ENCODE peak calls at places on chromosome 13, in seven cellular contexts. P is GM23338, I is hepatocyte, B is GM23248, T is HCT116, F is neural progenitor cell, Q is MM.1S. L is an unnamed sample.

GRCh38 chr13:43284162-43284561 is 260.8 kb downstream of the DNAJC15 start:
- DNase-seq in I (no peak), F (no peak), B (peak), P (no peak), T (no peak), Q (no peak), L (peak)

GRCh38 chr13:107824636-107825035 is 390.7 kb downstream of the LIG4 start:
- DNase-seq in T (no peak), Q (no peak), F (no peak), B (no peak), P (no peak), I (no peak), L (no peak)

GRCh38 chr13:112702341-112702982 is 12.6 kb downstream of the ATP11A start:
- DNase-seq in F (no peak), B (no peak), I (no peak), P (no peak), Q (no peak), T (no peak), L (no peak)

GRCh38 chr13:26132756-26133155 is 80.9 kb upstream of the SHISA2 start:
- DNase-seq in I (no peak), F (peak), B (peak), T (no peak), P (peak), Q (no peak), L (peak)

GRCh38 chr13:99418663-99419140 is 82.6 kb upstream of the TM9SF2 start:
- DNase-seq in Q (no peak), I (no peak), B (no peak), F (no peak), T (no peak), P (no peak), L (no peak)

GRCh38 chr13:40562975-40563349 is 103.5 kb downstream of the FOXO1 start:
- DNase-seq in Q (no peak), F (no peak), B (no peak), T (no peak), P (no peak), I (no peak), L (no peak)

GRCh38 chr13:47033216-47033615 is 136.4 kb upstream of the HTR2A start:
- DNase-seq in I (no peak), T (no peak), B (peak), P (no peak), Q (no peak), F (no peak), L (peak)

GRCh38 chr13:95714142-95714832 is 37.3 kb downstream of the DNAJC3 start:
- DNase-seq in P (no peak), Q (peak), T (no peak), F (no peak), B (peak), I (peak), L (peak)

GRCh38 chr13:94674609-94675348 is 37.6 kb downstream of the SOX21 start:
- DNase-seq in I (peak), F (peak), T (peak), P (peak), Q (peak), B (peak), L (peak)

GRCh38 chr13:99565478-99566124 is 64.3 kb downstream of the TM9SF2 start:
- DNase-seq in T (no peak), Q (no peak), I (no peak), B (no peak), F (no peak), P (peak), L (no peak)

GRCh38 chr13:40438022-40438692 is 228.3 kb downstream of the FOXO1 start:
- DNase-seq in B (peak), T (no peak), P (no peak), I (no peak), F (no peak), Q (no peak), L (no peak)

GRCh38 chr13:101881593-101881992 is 429.1 kb downstream of the ITGBL1 start:
- DNase-seq in P (no peak), T (no peak), I (no peak), Q (no peak), F (no peak), B (no peak), L (no peak)

GRCh38 chr13:70107125-70107497 is 515 bp upstream of the ATXN8OS start:
- DNase-seq in P (no peak), B (no peak), F (peak), Q (no peak), T (no peak), I (no peak), L (no peak)

GRCh38 chr13:97328222-97328790 is 105.7 kb upstream of the RAP2A start:
- DNase-seq in B (peak), I (no peak), Q (no peak), T (no peak), P (peak), F (peak), L (no peak)

GRCh38 chr13:21546372-21546771 is 57.6 kb downstream of the MICU2 start:
- DNase-seq in B (peak), P (no peak), I (no peak), T (no peak), F (no peak), Q (no peak), L (no peak)

GRCh38 chr13:35534343-35534742 is 57.9 kb upstream of the MAB21L1 start:
- DNase-seq in T (no peak), I (no peak), F (peak), B (no peak), Q (no peak), P (peak), L (no peak)

GRCh38 chr13:20002766-20003165 is 44.2 kb downstream of the ZMYM2 start:
- DNase-seq in I (no peak), B (no peak), F (no peak), T (no peak), Q (no peak), P (no peak), L (no peak)

GRCh38 chr13:40536443-40537113 is 129.9 kb downstream of the FOXO1 start:
- DNase-seq in T (no peak), B (no peak), I (peak), F (no peak), P (no peak), Q (no peak), L (peak)

GRCh38 chr13:107585466-107585865 is 629.9 kb downstream of the LIG4 start:
- DNase-seq in F (no peak), I (no peak), P (no peak), T (no peak), Q (no peak), B (peak), L (no peak)

GRCh38 chr13:79631260-79631659 is 150.3 kb downstream of the NDFIP2 start:
- DNase-seq in I (peak), P (peak), B (peak), T (peak), Q (no peak), F (no peak), L (peak)

GRCh38 chr13:102141625-102142472 is 260.0 kb downstream of the FGF14 start:
- DNase-seq in B (peak), I (peak), P (peak), T (no peak), Q (peak), F (peak), L (peak)

GRCh38 chr13:79782541-79783216 is 301.7 kb downstream of the NDFIP2 start:
- DNase-seq in B (no peak), F (peak), T (no peak), P (peak), I (peak), Q (no peak), L (no peak)

GRCh38 chr13:100491164-100491847 is 97.3 kb downstream of the GGACT start:
- DNase-seq in B (no peak), F (no peak), T (no peak), P (no peak), Q (no peak), I (no peak), L (no peak)

GRCh38 chr13:77415253-77416127 is 88.6 kb upstream of the MYCBP2 start:
- DNase-seq in P (no peak), B (no peak), Q (no peak), F (no peak), I (no peak), T (no peak), L (no peak)

GRCh38 chr13:99218969-99219368 is 18.3 kb downstream of the UBAC2 start:
- DNase-seq in B (no peak), I (no peak), F (no peak), T (no peak), Q (no peak), P (no peak), L (no peak)

GRCh38 chr13:114066956-114067355 is 65.5 kb downstream of the RASA3 start:
- DNase-seq in P (no peak), I (no peak), Q (no peak), F (no peak), T (no peak), B (no peak), L (no peak)

GRCh38 chr13:113137656-113138292 is 15.2 kb downstream of the F10 start:
- DNase-seq in F (peak), T (no peak), P (no peak), I (no peak), Q (no peak), B (no peak), L (no peak)

GRCh38 chr13:109160887-109161669 is 531.7 kb downstream of the MYO16 start:
- DNase-seq in B (no peak), F (no peak), I (no peak), T (no peak), P (no peak), Q (no peak), L (peak)

GRCh38 chr13:39394811-39395685 is 207.9 kb downstream of the LHFPL6 start:
- DNase-seq in B (no peak), F (no peak), I (no peak), Q (no peak), P (no peak), T (no peak), L (no peak)

GRCh38 chr13:103349664-103350063 is 283.4 kb upstream of the SLC10A2 start:
- DNase-seq in F (no peak), Q (no peak), T (no peak), B (no peak), P (no peak), I (no peak), L (no peak)

GRCh38 chr13:64075543-64076271 is 2660.1 kb upstream of the PCDH20 start:
- DNase-seq in P (no peak), Q (no peak), T (no peak), B (no peak), I (no peak), F (no peak), L (no peak)

GRCh38 chr13:33205804-33206221 is 79.7 kb downstream of the STARD13 start:
- DNase-seq in T (no peak), Q (peak), I (no peak), F (peak), B (no peak), P (peak), L (no peak)
- H3K27ac ChIP-seq in T (no peak), Q (no peak), I (peak), F (no peak), B (peak), P (no peak), L (no peak)

GRCh38 chr13:51862965-51863364 is 1.2 kb downstream of the CCDC70 start:
- DNase-seq in T (no peak), B (no peak), P (no peak), F (no peak), Q (no peak), I (no peak), L (no peak)
- TF ChIP-seq EZH2phosphoT487 in T (no peak), B (no peak), P (no peak), F (no peak), Q (no peak), I (no peak), L (no peak)

DNA sequence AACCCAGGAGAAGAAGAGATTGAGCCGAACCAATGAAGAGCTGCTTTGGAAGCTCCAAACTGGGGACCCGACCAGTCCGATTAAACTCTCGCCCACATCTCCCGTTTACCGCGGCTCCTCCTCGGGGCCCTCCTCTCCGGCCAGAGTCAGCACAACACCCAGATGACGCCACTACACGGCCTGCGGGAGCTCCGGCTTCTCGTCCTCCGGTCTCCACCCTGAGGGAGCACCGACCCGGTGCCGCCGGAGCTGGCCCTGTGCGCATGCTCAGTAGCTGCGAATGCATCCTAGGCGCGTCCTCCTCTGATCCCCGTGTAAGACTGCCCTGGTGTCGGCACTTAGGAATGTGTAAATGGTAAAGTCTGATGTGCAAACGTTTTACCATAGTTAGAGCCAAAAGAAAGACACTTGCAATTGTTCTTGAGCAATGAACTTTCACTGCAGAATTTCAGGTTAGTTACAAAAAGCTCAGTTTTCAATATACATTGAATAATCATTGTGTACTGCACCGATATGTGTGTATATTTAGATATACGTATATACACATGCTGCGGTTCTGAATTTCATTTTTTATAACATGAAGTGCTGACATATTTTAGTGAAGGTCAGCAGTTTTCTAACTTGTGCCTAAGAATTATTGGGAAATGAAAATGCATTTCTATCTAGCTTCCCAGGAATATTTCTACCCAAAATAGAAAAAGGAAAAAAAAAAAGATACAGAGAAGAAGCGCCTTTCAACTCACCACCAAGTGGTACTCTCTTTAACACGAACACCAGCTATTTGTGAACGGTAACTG is 92.2 kb downstream of the SLC7A1 start:
- DNase-seq in I (peak), B (no peak), P (peak), Q (no peak), F (peak), T (no peak), L (no peak)
- TF ChIP-seq EZH2 in I (no peak), B (no peak), P (no peak), Q (no peak), F (no peak), T (no peak), L (no peak)

GRCh38 chr13:110503979-110504499 is 57.5 kb downstream of the RAB20 start:
- DNase-seq in P (no peak), F (no peak), B (no peak), Q (no peak), T (no peak), I (no peak), L (no peak)

GRCh38 chr13:110506859-110507566 is 54.5 kb downstream of the RAB20 start:
- DNase-seq in I (peak), F (no peak), T (no peak), P (no peak), Q (no peak), B (no peak), L (peak)

GRCh38 chr13:110506396-110506795 is 55.1 kb downstream of the RAB20 start:
- DNase-seq in T (no peak), B (no peak), Q (no peak), I (no peak), P (no peak), F (no peak), L (no peak)

GRCh38 chr13:110507678-110508381 is 53.7 kb downstream of the RAB20 start:
- DNase-seq in P (no peak), F (no peak), I (peak), T (no peak), B (no peak), Q (peak), L (peak)

GRCh38 chr13:110505594-110505993 is 55.9 kb downstream of the RAB20 start:
- DNase-seq in I (no peak), P (no peak), Q (no peak), T (no peak), F (no peak), B (no peak), L (no peak)
- H3K27ac ChIP-seq in I (no peak), P (no peak), Q (no peak), T (no peak), F (no peak), B (no peak), L (no peak)

GRCh38 chr13:29908411-29908810 is 58.0 kb upstream of the UBL3 start:
- DNase-seq in B (peak), Q (no peak), I (no peak), P (no peak), T (no peak), F (no peak), L (peak)

GRCh38 chr13:29911781-29912478 is 61.5 kb upstream of the UBL3 start:
- DNase-seq in P (no peak), Q (no peak), B (no peak), F (no peak), I (no peak), T (no peak), L (no peak)

GRCh38 chr13:29908917-29909755 is 58.7 kb upstream of the UBL3 start:
- DNase-seq in I (no peak), Q (no peak), F (no peak), P (no peak), B (peak), T (no peak), L (no peak)

GRCh38 chr13:29907670-29908069 is 57.3 kb upstream of the UBL3 start:
- DNase-seq in Q (no peak), B (peak), I (no peak), F (no peak), T (no peak), P (no peak), L (no peak)

DNA sequence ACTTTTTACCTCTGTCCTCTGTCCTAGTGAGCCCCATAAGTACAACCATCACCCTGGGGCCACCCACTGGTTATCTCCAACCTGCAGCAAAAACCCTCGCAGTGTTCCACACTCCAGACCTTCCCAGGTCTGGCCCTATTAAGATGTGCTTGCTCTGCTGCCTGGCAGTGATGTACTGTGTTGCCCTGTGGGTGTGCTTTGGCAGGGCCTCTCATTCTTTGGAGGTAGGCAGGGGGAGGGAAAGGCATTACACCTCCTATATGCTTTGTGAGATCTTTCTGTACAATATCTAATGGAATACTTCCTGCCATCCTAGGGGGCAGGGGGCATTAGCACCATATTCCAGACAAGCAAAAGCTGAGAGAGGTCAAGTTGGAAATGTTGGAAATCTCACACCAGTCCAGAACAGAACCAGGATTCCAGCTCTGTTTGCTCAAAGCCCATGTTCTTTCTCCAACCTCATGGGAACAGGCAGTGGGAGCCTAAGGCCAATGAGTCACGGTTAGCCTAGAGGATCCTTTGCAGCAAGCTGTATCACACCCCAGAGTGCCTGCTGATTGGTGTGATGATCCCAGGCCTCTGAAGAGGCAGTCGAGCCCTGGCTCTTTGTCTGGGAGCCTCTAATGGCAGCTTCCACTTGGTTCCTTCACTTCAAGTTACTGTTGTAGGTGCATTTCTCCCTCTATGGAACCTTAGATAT is 59.7 kb upstream of the UBL3 start:
- DNase-seq in P (no peak), F (no peak), I (no peak), T (no peak), B (peak), Q (no peak), L (peak)
- TF ChIP-seq EZH2phosphoT487 in P (no peak), F (no peak), I (no peak), T (no peak), B (no peak), Q (no peak), L (no peak)

DNA sequence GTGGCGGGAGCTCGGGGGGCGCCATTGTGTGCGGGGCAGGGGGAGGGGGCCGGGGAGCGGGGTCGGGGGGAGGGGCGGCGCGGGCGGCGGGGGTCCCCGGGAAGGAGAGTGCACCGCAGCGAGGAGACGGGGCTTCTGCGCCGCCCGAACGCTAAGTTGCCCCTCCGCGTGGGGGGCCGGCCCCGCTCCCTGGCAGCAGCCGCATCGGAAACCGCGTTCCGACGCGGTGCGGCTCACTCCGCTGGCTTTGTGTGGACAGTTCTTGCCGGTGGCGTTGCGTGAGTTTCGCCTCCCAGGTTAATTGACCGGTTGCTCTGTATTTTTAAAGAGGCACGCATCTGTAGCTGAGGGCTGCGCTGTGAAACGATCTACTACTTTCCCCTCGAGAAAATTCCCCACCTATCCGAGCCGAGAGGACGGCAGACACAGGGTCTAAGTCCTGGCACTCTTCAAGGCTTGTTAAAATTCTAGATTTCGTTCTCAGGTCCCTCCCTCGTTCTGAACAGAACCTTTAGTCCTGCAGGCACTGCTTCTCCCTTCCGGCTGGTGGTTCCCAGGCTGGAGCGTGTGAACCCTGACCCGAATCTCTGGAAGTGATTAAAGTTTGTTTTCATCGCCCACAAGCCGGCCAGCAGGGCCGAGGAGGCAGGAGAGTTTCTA is 861 bp downstream of the ARHGEF7 start:
- DNase-seq in F (peak), B (peak), P (peak), I (peak), T (no peak), Q (no peak), L (peak)
- TF ChIP-seq EZH2 in F (peak), B (no peak), P (peak), I (peak), T (no peak), Q (no peak), L (peak)

GRCh38 chr13:45333251-45333972 is 7.6 kb downstream of the TPT1 start:
- DNase-seq in T (no peak), I (no peak), Q (no peak), P (no peak), F (no peak), B (no peak), L (peak)

GRCh38 chr13:45331981-45332830 is 8.8 kb downstream of the TPT1 start:
- DNase-seq in P (no peak), F (no peak), T (peak), B (peak), I (no peak), Q (no peak), L (peak)

GRCh38 chr13:45333973-45334922 is 6.7 kb downstream of the TPT1 start:
- DNase-seq in I (no peak), F (no peak), Q (no peak), B (peak), T (no peak), P (peak), L (peak)

GRCh38 chr13:45331123-45331619 is 9.8 kb downstream of the TPT1 start:
- DNase-seq in I (no peak), B (no peak), Q (no peak), T (no peak), P (no peak), F (no peak), L (no peak)

DNA sequence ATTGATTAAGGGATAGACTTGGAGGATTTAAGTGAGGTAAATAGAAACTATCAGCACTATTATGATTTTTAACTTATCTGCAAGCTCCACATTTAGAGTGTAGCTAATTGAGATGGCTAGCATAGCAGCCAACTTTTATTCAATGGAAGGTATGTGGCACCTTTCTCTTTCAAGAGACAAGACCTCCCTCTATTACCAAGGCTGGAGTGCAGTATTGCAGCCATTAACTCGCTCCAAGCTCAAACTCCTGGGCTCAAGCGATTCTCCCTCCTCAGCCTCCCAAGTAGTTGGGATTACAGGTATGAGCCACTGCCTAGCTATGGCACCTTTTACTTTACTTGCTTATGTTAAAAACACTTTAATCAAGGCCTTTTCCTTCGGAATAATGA is 8.2 kb downstream of the TPT1 start:
- DNase-seq in Q (no peak), T (no peak), B (no peak), I (no peak), F (no peak), P (peak), L (no peak)
- H3K27ac ChIP-seq in Q (no peak), T (peak), B (peak), I (no peak), F (peak), P (peak), L (peak)

L was measured in PC-3.